ENCODE peak calls at places on chromosomes 3 and 15, in seven cellular contexts. X is IMR-90, O is pancreas, M is AG04450, C is heart left ventricle, D is AG10803, V is sigmoid colon. S is an unnamed sample.

GRCh38 chr15:31264534-31265089 is 62.0 kb upstream of the KLF13 start:
- DNase-seq in M (no peak), D (no peak), O (no peak), C (peak), V (no peak), X (no peak), S (no peak)

GRCh38 chr3:175743733-175744400 is 884.7 kb downstream of the NAALADL2 start:
- DNase-seq in X (peak), O (no peak), M (peak), C (no peak), D (peak), V (no peak), S (no peak)

GRCh38 chr15:88913017-88913849 is at the start of gene MFGE8:
- DNase-seq in O (peak), X (peak), D (peak), V (peak), C (peak), M (no peak), S (peak)

GRCh38 chr3:144085964-144086363 is 114.3 kb downstream of the DIPK2A start:
- DNase-seq in M (no peak), V (no peak), O (no peak), C (no peak), D (peak), X (peak), S (no peak)

GRCh38 chr15:88574646-88575045 is 28.2 kb upstream of the DET1 start:
- DNase-seq in V (no peak), X (no peak), C (no peak), O (no peak), M (no peak), D (no peak), S (no peak)

GRCh38 chr3:113079532-113079931 is 88.7 kb downstream of the GTPBP8 start:
- DNase-seq in X (peak), V (no peak), D (no peak), O (no peak), C (no peak), M (no peak), S (no peak)

GRCh38 chr3:108818404-108818803 is 4.2 kb upstream of the TRAT1 start:
- DNase-seq in V (no peak), X (peak), O (peak), M (no peak), D (no peak), C (no peak), S (no peak)

GRCh38 chr3:153927107-153927506 is 194.1 kb upstream of the ARHGEF26 start:
- DNase-seq in X (peak), O (no peak), M (peak), C (no peak), V (no peak), D (peak), S (no peak)

GRCh38 chr15:84899750-84900149 is 15.3 kb downstream of the SLC28A1 start:
- DNase-seq in D (no peak), C (no peak), X (no peak), M (no peak), O (no peak), V (no peak), S (no peak)

GRCh38 chr15:84033793-84034553 is 201.6 kb upstream of the GOLGA6L4 start:
- DNase-seq in V (no peak), D (no peak), M (no peak), C (no peak), O (no peak), X (peak), S (no peak)

GRCh38 chr3:152505926-152506325 is 237.2 kb downstream of the MBNL1 start:
- DNase-seq in D (no peak), V (no peak), X (no peak), C (no peak), M (no peak), O (no peak), S (no peak)

DNA sequence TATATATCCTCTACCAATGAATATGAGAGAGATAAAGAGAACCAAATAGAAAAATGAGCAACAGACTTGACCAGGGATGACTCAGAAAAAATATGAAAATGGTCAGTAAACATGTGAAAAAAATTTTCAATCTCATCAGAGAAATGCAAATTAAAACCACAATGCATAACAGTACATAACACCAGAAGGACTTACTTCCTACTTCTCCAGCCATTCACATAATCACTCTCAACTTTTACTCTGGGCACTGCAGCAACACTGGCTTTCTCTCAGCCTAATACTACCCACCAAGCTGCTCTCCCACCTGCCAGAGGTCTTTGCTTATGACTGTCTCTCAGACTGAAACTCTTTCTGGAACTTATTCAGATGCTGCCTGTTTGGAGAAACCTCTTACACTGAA is 49.4 kb downstream of the DPH6 start:
- DNase-seq in O (no peak), X (no peak), M (no peak), V (no peak), C (no peak), D (peak), S (no peak)
- H3K4me3 ChIP-seq in O (no peak), X (no peak), M (no peak), V (no peak), C (no peak), D (no peak), S (no peak)

DNA sequence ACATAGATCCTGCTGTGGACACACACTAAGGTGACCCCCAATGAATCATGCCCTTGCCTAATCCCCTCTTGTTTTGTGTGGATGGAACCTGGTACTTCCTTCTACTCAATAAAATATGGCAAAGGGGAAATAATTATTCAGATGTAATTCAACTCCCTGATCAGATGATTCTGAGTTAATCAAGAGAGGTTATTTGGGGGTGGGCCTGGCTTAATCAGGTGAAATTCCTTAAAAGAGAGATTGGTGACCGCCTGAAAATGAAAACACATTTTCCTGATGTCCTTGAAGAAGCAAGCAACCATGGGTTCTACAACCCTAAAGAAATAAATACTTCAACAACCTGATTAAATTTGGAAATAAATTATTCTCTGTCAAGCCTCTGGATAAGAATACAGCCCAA is 8.3 kb upstream of the SLITRK3 start:
- DNase-seq in X (no peak), V (no peak), D (no peak), M (no peak), O (no peak), C (no peak), S (no peak)
- H3K4me3 ChIP-seq in X (no peak), V (no peak), D (no peak), M (no peak), O (no peak), C (no peak), S (no peak)

DNA sequence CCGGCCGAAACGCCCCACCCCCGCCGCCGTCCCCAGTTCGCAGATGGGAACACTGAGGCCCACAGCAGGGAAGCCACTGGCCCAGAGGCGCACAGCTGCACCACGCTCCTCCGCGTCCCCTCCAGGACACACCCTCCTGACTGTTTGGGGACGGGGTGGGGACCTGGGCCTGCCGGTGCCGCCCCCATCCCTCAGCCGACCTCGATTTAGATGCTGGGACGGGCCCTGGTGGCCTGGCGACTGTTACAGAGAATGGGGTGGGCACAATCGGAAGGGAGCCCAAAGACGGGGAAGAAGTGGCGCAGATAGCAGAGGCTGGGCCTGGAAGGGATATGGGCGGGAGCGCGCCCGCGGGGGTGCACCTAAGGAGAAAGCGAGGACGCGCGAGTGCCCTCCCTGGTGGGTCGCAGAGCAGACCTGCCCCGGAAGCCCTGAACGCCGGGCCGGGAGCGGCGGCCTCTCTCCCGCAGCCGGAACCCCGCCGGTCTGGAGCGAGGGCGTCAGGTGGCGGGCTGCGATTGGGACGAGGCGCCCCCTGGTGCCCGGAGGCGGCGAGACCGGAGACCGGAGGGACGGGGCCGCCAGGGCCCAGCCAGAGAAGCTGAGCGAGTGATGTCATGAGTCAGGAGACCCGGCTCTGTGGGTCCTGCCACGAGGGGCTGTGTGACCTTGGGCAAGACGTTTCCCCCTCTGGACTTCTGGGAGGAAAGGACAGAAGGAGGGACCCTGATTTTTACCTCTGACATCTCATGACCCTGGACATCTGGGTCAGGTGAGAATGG is 78.4 kb downstream of the IQSEC1 start:
- DNase-seq in V (peak), O (peak), D (peak), C (peak), M (peak), X (peak), S (peak)
- H3K4me3 ChIP-seq in V (peak), O (peak), D (peak), C (peak), M (peak), X (peak), S (peak)

DNA sequence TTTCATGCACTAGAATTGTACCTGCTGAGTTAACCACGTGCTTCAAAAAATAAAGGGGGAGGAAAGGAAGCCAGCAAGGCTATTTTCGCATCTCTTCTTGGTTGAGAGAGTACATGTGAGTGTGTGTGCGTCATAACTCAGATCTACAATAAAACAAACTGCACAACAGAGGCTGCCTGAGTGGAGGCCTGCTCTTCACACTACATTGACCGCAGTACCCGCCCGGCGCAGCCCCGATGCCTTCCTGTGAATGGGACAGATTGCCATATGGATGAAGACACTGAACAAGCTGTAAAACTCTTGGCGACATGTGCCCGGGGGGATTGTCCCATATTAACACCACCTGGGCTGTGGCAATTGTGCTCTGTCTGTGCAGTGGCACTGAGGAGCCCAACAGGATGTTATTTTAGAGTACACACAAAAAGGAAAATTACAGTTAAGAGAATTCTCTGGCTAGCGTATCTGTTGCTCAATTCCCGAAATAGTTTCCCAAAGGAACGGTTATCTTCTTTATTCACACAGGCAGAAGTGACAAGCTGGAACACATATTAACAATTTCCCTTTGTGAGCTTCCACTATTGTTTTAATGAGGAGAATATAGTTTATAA is 551.5 kb downstream of the FOXP1 start:
- DNase-seq in D (no peak), M (no peak), C (peak), X (no peak), V (peak), O (no peak), S (no peak)
- H3K4me3 ChIP-seq in D (no peak), M (no peak), C (no peak), X (no peak), V (no peak), O (no peak), S (no peak)

GRCh38 chr3:126475411-126476114 is at the start of gene ZXDC:
- DNase-seq in V (peak), X (peak), M (peak), D (peak), C (peak), O (peak), S (peak)

GRCh38 chr3:126469479-126469878 is 6.2 kb downstream of the ZXDC start:
- DNase-seq in C (no peak), V (peak), O (no peak), M (no peak), X (no peak), D (no peak), S (peak)

GRCh38 chr3:126474498-126475410 is 937 bp downstream of the ZXDC start:
- DNase-seq in M (no peak), D (peak), O (peak), C (peak), X (peak), V (peak), S (peak)

GRCh38 chr3:126473292-126474168 is 2.2 kb downstream of the ZXDC start:
- DNase-seq in X (no peak), D (no peak), M (no peak), O (no peak), V (no peak), C (no peak), S (peak)

DNA sequence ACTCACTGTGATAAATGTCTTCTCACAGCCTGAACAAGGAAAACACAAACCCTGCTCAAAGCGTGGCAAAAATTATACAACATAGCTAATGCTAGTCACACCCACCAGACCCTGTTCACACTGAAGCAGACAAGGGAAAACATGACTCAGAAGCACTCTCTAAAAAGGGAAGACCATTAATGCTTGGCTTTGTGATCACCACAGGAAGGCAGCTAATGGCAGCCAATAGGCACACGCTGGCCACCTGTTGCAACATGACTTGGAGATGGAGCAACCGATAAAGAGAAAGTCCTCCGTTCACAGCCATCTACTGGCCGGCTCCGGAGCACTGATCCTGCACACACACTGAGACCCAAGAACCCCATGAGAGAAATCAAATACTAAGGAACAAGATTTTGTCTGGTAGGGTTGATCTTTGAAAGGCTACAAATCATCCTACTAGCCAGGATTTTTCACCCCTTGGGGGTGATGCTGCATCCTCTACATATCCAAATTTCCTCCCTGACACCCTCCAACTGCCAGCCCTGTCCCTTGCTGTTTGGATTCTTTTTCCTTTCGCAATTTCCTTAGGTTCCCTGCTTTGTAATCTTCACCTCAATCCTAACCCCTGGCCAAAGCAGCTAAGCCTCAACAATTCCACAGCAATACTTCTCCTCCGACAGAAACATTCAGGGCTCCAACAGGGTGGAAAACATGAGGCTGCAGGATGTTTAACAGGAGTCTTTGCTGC is 3.2 kb downstream of the ZXDC start:
- DNase-seq in O (peak), X (peak), C (no peak), M (no peak), D (peak), V (peak), S (peak)
- H3K4me3 ChIP-seq in O (peak), X (no peak), C (peak), M (no peak), D (peak), V (no peak), S (peak)

DNA sequence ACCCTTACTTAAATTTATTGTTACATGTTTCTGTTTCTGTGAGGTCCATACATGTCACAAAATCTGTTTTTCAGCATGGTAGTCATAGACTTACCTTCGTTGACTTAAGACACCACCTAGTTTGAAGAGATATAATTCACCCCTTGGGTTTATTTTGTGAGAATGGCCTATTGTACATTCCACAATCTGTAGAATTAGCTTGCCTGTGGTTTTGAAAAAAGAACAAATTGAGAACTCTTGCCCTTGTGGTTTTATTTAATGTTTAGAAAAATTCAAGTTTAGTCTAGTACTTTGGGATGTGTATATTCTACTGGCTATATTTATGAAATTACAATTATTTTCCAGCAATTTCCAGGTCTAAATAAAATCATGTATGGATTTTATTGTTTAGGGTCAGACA is 31.6 kb downstream of the FILIP1L start:
- DNase-seq in O (no peak), C (no peak), X (no peak), D (no peak), V (no peak), M (no peak), S (no peak)
- H3K4me3 ChIP-seq in O (no peak), C (no peak), X (no peak), D (no peak), V (no peak), M (no peak), S (no peak)

GRCh38 chr15:41501191-41501917 is 7.7 kb downstream of the ITPKA start:
- DNase-seq in X (peak), C (no peak), D (no peak), V (no peak), M (no peak), O (no peak), S (no peak)
- H3K4me3 ChIP-seq in X (peak), C (no peak), D (peak), V (no peak), M (peak), O (no peak), S (no peak)

GRCh38 chr3:86988235-86988634 is 2.7 kb downstream of the VGLL3 start:
- DNase-seq in V (no peak), X (peak), M (no peak), D (peak), O (no peak), C (no peak), S (no peak)

GRCh38 chr3:86989611-86990010 is 1.3 kb downstream of the VGLL3 start:
- DNase-seq in D (no peak), C (no peak), M (no peak), O (no peak), X (peak), V (no peak), S (no peak)

GRCh38 chr3:86990171-86990733 is 697 bp downstream of the VGLL3 start:
- DNase-seq in V (peak), D (no peak), C (no peak), M (no peak), X (peak), O (peak), S (peak)

GRCh38 chr3:86987421-86987715 is 3.6 kb downstream of the VGLL3 start:
- DNase-seq in C (no peak), D (no peak), M (no peak), O (no peak), V (no peak), X (no peak), S (no peak)

DNA sequence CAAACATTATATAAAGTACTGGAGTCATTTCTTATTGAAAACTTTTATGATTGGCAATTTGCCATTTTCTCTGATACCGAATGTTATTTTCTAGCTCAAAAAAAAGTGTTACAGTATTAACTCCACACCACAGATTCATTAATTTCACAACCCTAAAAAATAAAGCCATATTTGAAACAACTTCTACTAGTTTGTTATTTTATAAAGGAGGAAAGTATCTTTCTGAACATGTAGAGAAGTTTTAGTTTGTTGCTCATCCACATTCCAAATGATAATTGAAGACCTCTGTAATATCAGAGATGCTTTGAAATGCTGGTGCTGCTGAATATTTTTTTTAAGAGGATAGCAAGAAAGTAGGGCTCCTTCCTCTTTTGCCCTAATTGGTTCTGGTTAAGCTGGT is 2.0 kb downstream of the VGLL3 start:
- DNase-seq in D (no peak), C (no peak), X (no peak), O (no peak), V (no peak), M (no peak), S (no peak)
- H3K4me3 ChIP-seq in D (peak), C (peak), X (peak), O (no peak), V (peak), M (peak), S (no peak)

DNA sequence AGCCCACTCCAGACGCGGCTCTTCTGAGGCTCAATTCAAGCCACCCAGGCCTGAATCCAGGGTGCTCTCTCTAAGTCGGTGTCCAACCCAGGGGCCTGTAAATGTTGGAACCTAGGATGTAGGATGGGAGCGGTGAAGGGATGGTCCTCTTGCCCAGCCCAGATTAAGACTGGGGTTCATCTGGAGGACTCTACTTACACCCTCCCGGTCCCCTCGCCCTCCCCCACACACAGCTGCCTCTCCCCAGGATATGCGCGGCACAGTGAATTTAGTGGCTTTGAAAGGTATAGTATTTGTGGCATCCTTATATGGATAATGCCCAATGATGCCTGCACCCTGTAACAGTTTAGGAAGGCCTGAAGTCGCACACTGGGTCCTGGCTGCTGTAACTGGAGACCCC is 855 bp upstream of the FBN1 start:
- DNase-seq in D (no peak), M (no peak), O (no peak), C (no peak), V (no peak), X (no peak), S (no peak)
- H3K4me3 ChIP-seq in D (peak), M (peak), O (no peak), C (peak), V (peak), X (peak), S (peak)